ENCODE peak calls at places on chromosomes 4 and X, in ten cellular contexts. M, T, L, O, C, A, I, W, F and K are unnamed samples.

GRCh38 chrX:135170877-135171519 is at the start of gene CT55:
- DNase-seq in F (no peak), A (peak; percentile 40), C (no peak), O (no peak), W (no peak), I (no peak), L (no peak), M (no peak), T (no peak), K (no peak)

GRCh38 chr4:119244832-119245231 is 32.3 kb downstream of the USP53 start:
- DNase-seq in F (no peak), T (no peak), I (no peak), C (no peak), M (no peak), L (no peak), A (no peak), W (no peak), O (no peak), K (no peak)

GRCh38 chr4:185115827-185116232 is 27.2 kb upstream of the SLC25A4 start:
- DNase-seq in F (no peak), W (peak; percentile 50), O (peak; percentile 84), A (peak; percentile 93), C (peak; percentile 94), M (no peak), L (peak; percentile 51), T (no peak), I (peak; percentile 78), K (no peak)

GRCh38 chrX:31580227-31580626 is 508.4 kb upstream of the FTHL17 start:
- DNase-seq in O (no peak), C (peak; percentile 6), F (peak; percentile 2), T (no peak), A (no peak), I (no peak), L (no peak), M (no peak), W (no peak), K (no peak)

GRCh38 chr4:76384052-76384451 is 36.9 kb downstream of the CCDC158 start:
- DNase-seq in L (no peak), W (no peak), T (no peak), M (no peak), A (no peak), O (no peak), F (peak; percentile 82), C (no peak), I (no peak), K (no peak)

GRCh38 chrX:11429543-11430085 is 136.4 kb downstream of the AMELX start:
- DNase-seq in O (no peak), M (no peak), W (no peak), F (no peak), A (no peak), I (no peak), T (no peak), C (no peak), L (no peak), K (no peak)

GRCh38 chr4:146401274-146401673 is 120.5 kb downstream of the SLC10A7 start:
- DNase-seq in F (no peak), W (no peak), L (no peak), C (no peak), I (no peak), O (no peak), T (no peak), A (no peak), M (no peak), K (no peak)

GRCh38 chr4:40149960-40150385 is 46.9 kb upstream of the RHOH start:
- DNase-seq in O (peak; percentile 70), C (peak; percentile 67), F (peak; percentile 74), I (no peak), M (no peak), L (no peak), A (no peak), W (peak; percentile 64), T (peak; percentile 79), K (peak; percentile 60)

GRCh38 chr4:80125252-80126177 is 52.5 kb upstream of the ANTXR2 start:
- DNase-seq in A (no peak), L (no peak), T (no peak), O (no peak), C (peak; percentile 50), F (peak; percentile 48), M (no peak), I (no peak), W (no peak), K (peak; percentile 2)

GRCh38 chrX:101191217-101191750 is 28.3 kb upstream of the DRP2 start:
- DNase-seq in M (peak; percentile 41), A (peak; percentile 60), L (no peak), I (peak; percentile 42), T (no peak), C (no peak), W (no peak), O (no peak), F (no peak), K (no peak)

GRCh38 chr4:7524841-7525240 is 90.1 kb upstream of the PSAPL1 start:
- DNase-seq in M (no peak), O (no peak), F (no peak), W (no peak), I (no peak), C (no peak), L (no peak), A (no peak), T (no peak), K (no peak)

GRCh38 chr4:38308728-38309315 is 348.6 kb downstream of the PTTG2 start:
- DNase-seq in M (no peak), F (peak; percentile 79), A (no peak), I (no peak), O (no peak), W (no peak), L (no peak), C (peak; percentile 57), T (no peak), K (no peak)
- H3K27ac ChIP-seq in M (no peak overlapping the region), F (peak overlapping the region; percentile 87), A (no peak overlapping the region), I (no peak overlapping the region), O (no peak overlapping the region), W (no peak overlapping the region), L (no peak overlapping the region), C (no peak overlapping the region), T (no peak overlapping the region), K (no peak overlapping the region)

GRCh38 chr4:160981083-160981482 is 1182.7 kb downstream of the FSTL5 start:
- DNase-seq in F (no peak), L (no peak), A (no peak), W (no peak), M (no peak), O (no peak), I (no peak), C (no peak), T (no peak), K (no peak)
- TF ChIP-seq CTCF in F (no peak), L (no peak), A (no peak), W (no peak), M (no peak), O (no peak), I (no peak), C (no peak), T (no peak), K (no peak)

GRCh38 chr4:102566426-102566825 is 65.3 kb downstream of the NFKB1 start:
- DNase-seq in O (no peak), F (no peak), I (no peak), M (no peak), W (no peak), L (no peak), A (no peak), C (no peak), T (no peak), K (no peak)

GRCh38 chr4:102560743-102561341 is 59.7 kb downstream of the NFKB1 start:
- DNase-seq in F (no peak), W (no peak), I (no peak), A (no peak), L (no peak), O (no peak), M (no peak), C (no peak), T (no peak), K (no peak)

GRCh38 chr4:102560115-102560514 is 59.0 kb downstream of the NFKB1 start:
- DNase-seq in W (no peak), T (no peak), A (no peak), I (no peak), F (no peak), O (no peak), M (no peak), C (no peak), L (no peak), K (no peak)

GRCh38 chr4:102564399-102564921 is 63.3 kb downstream of the NFKB1 start:
- DNase-seq in W (no peak), A (no peak), C (peak; percentile 81), T (peak; percentile 91), O (no peak), M (no peak), F (peak; percentile 77), I (no peak), L (no peak), K (no peak)

DNA sequence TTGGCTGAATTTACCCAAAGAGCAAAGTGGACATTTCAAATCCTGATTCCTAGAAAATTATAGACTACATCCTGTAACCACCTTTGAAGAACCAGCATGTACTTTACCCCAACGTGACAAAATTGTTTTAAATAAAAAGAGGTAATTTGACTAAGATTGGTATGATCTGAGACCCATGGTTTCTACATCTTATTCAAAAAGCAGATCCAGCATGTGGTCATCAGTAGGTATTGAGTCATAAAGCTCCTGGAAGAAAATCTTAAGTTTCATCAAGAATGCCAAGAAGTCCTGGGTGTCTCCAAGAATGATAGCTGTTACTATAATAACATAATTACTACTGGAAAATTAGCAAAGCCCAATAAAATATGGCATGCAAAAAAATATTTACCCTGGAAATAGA is 61.8 kb downstream of the NFKB1 start:
- DNase-seq in T (no peak), C (peak; percentile 48), F (peak; percentile 15), L (no peak), W (no peak), A (no peak), O (no peak), I (no peak), M (no peak), K (no peak)
- H3K27me3 ChIP-seq in T (no peaks in the 10 kb centered on the region), C (no peaks in the 10 kb centered on the region), F (no peaks in the 10 kb centered on the region), L (no peaks in the 10 kb centered on the region), W (no peaks in the 10 kb centered on the region), A (no peaks in the 10 kb centered on the region), O (no peaks in the 10 kb centered on the region), I (no peaks in the 10 kb centered on the region), M (no peaks in the 10 kb centered on the region), K (no peaks in the 10 kb centered on the region)

GRCh38 chrX:106995678-106996077 is 4.3 kb downstream of the MORC4 start:
- DNase-seq in C (no peak), F (no peak), W (no peak), L (no peak), T (no peak), A (no peak), M (no peak), O (no peak), I (no peak), K (no peak)

GRCh38 chrX:106999002-106999975 is 723 bp downstream of the MORC4 start:
- DNase-seq in F (peak; percentile 50), L (peak; percentile 55), I (peak; percentile 49), T (no peak), O (peak; percentile 72), W (peak; percentile 43), M (peak; percentile 53), C (peak; percentile 49), A (peak; percentile 63), K (peak; percentile 17)

GRCh38 chrX:107000013-107000515 is at the start of gene MORC4:
- DNase-seq in F (peak; percentile 87), C (peak; percentile 81), O (peak; percentile 82), A (peak; percentile 93), L (peak; percentile 82), I (peak; percentile 78), W (peak; percentile 84), T (no peak), M (peak; percentile 82), K (peak; percentile 46)

DNA sequence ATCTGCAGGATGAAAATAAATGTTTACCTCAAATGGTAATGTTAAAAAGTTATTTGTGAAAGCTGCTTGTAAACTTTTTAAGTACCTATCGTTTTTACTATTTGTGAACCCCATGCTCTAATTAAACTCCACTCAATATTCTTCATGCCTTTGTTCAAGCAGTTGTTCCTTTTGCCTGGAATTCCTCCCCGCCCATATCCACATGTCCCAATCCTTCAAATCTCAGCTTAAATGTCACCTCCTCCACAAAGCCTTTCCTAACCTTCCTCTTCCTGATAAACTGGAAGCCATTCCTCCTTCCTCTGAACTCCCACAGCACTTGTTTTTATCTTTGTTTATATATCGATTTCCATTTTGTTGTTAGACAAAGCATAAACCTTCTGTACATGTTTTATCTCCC is 2.4 kb downstream of the MORC4 start:
- DNase-seq in T (no peak), L (no peak), I (no peak), C (no peak), W (no peak), A (no peak), M (no peak), O (no peak), F (no peak), K (no peak)
- H3K27ac ChIP-seq in T (no peak overlapping the region), L (no peak overlapping the region), I (no peak overlapping the region), C (no peak overlapping the region), W (no peak overlapping the region), A (no peak overlapping the region), M (no peak overlapping the region), O (no peak overlapping the region), F (no peak overlapping the region), K (no peak overlapping the region)